ENCODE peak calls at places on chromosome 15, in ten cellular contexts. One of them, this sample, is unnamed.

GRCh38 chr15:82850731-82851130 is 41.3 kb downstream of the WHAMM start:
- DNase-seq in endothelial cell of umbilical vein: no peak
- DNase-seq in GM06990: no peak
- DNase-seq in DND-41: no peak
- DNase-seq in upper lobe of right lung: no peak
- DNase-seq in CD8-positive, alpha-beta memory T cell: no peak
- DNase-seq in astrocyte: no peak
- DNase-seq in colonic mucosa: no peak
- DNase-seq in fibroblast of lung: no peak
- DNase-seq in PC-3: no peak
- DNase-seq in this sample: no peak

GRCh38 chr15:33278816-33279612 is 31.8 kb upstream of the RYR3 start:
- DNase-seq in colonic mucosa: no peak
- DNase-seq in endothelial cell of umbilical vein: peak; percentile 76
- DNase-seq in upper lobe of right lung: no peak
- DNase-seq in astrocyte: peak; percentile 88
- DNase-seq in GM06990: no peak
- DNase-seq in DND-41: no peak
- DNase-seq in CD8-positive, alpha-beta memory T cell: no peak
- DNase-seq in fibroblast of lung: peak; percentile 88
- DNase-seq in PC-3: peak; percentile 96
- DNase-seq in this sample: no peak

GRCh38 chr15:98941595-98942255 is 65.9 kb downstream of the PGPEP1L start:
- DNase-seq in CD8-positive, alpha-beta memory T cell: no peak
- DNase-seq in DND-41: no peak
- DNase-seq in fibroblast of lung: no peak
- DNase-seq in upper lobe of right lung: no peak
- DNase-seq in astrocyte: no peak
- DNase-seq in PC-3: peak; percentile 16
- DNase-seq in colonic mucosa: no peak
- DNase-seq in GM06990: no peak
- DNase-seq in endothelial cell of umbilical vein: no peak
- DNase-seq in this sample: peak; percentile 49

GRCh38 chr15:62444104-62445027 is 279.3 kb upstream of the C2CD4B start:
- DNase-seq in DND-41: no peak
- DNase-seq in GM06990: no peak
- DNase-seq in colonic mucosa: no peak
- DNase-seq in CD8-positive, alpha-beta memory T cell: no peak
- DNase-seq in PC-3: peak; percentile 85
- DNase-seq in astrocyte: peak; percentile 98
- DNase-seq in fibroblast of lung: peak; percentile 94
- DNase-seq in endothelial cell of umbilical vein: no peak
- DNase-seq in upper lobe of right lung: no peak
- DNase-seq in this sample: no peak

GRCh38 chr15:67144609-67145306 is 79.4 kb downstream of the SMAD3 start:
- DNase-seq in endothelial cell of umbilical vein: no peak
- DNase-seq in CD8-positive, alpha-beta memory T cell: no peak
- DNase-seq in astrocyte: peak; percentile 99
- DNase-seq in GM06990: no peak
- DNase-seq in DND-41: no peak
- DNase-seq in colonic mucosa: no peak
- DNase-seq in PC-3: no peak
- DNase-seq in fibroblast of lung: peak; percentile 94
- DNase-seq in upper lobe of right lung: no peak
- DNase-seq in this sample: no peak

GRCh38 chr15:45611305-45611704 is 23.5 kb upstream of the SQOR start:
- DNase-seq in colonic mucosa: no peak
- DNase-seq in GM06990: no peak
- DNase-seq in fibroblast of lung: peak; percentile 28
- DNase-seq in CD8-positive, alpha-beta memory T cell: no peak
- DNase-seq in DND-41: no peak
- DNase-seq in PC-3: peak; percentile 56
- DNase-seq in upper lobe of right lung: no peak
- DNase-seq in astrocyte: no peak
- DNase-seq in endothelial cell of umbilical vein: peak; percentile 33
- DNase-seq in this sample: no peak

GRCh38 chr15:71649894-71650293 is 160.5 kb upstream of the NR2E3 start:
- DNase-seq in CD8-positive, alpha-beta memory T cell: no peak
- DNase-seq in upper lobe of right lung: no peak
- DNase-seq in fibroblast of lung: peak; percentile 49
- DNase-seq in GM06990: no peak
- DNase-seq in colonic mucosa: peak; percentile 33
- DNase-seq in PC-3: peak; percentile 53
- DNase-seq in DND-41: no peak
- DNase-seq in endothelial cell of umbilical vein: no peak
- DNase-seq in astrocyte: no peak
- DNase-seq in this sample: no peak

GRCh38 chr15:96329403-96329981 is 1.0 kb upstream of the NR2F2 start:
- DNase-seq in upper lobe of right lung: no peak
- DNase-seq in astrocyte: peak; percentile 39
- DNase-seq in GM06990: no peak
- DNase-seq in CD8-positive, alpha-beta memory T cell: no peak
- DNase-seq in colonic mucosa: peak; percentile 19
- DNase-seq in DND-41: no peak
- DNase-seq in PC-3: peak; percentile 38
- DNase-seq in endothelial cell of umbilical vein: peak; percentile 82
- DNase-seq in fibroblast of lung: peak; percentile 86
- DNase-seq in this sample: no peak

GRCh38 chr15:59174846-59175831 is 31.5 kb upstream of the LDHAL6B start:
- DNase-seq in colonic mucosa: peak; percentile 69
- DNase-seq in PC-3: peak; percentile 71
- DNase-seq in fibroblast of lung: peak; percentile 82
- DNase-seq in endothelial cell of umbilical vein: peak; percentile 75
- DNase-seq in CD8-positive, alpha-beta memory T cell: no peak
- DNase-seq in DND-41: peak; percentile 20
- DNase-seq in upper lobe of right lung: peak; percentile 67
- DNase-seq in GM06990: peak; percentile 42
- DNase-seq in astrocyte: peak; percentile 77
- DNase-seq in this sample: peak; percentile 83

GRCh38 chr15:53126144-53126543 is 336.0 kb upstream of the ONECUT1 start:
- DNase-seq in DND-41: peak; percentile 45
- DNase-seq in fibroblast of lung: no peak
- DNase-seq in astrocyte: no peak
- DNase-seq in endothelial cell of umbilical vein: no peak
- DNase-seq in upper lobe of right lung: no peak
- DNase-seq in PC-3: no peak
- DNase-seq in GM06990: no peak
- DNase-seq in colonic mucosa: no peak
- DNase-seq in CD8-positive, alpha-beta memory T cell: no peak
- DNase-seq in this sample: no peak

GRCh38 chr15:77507911-77508310 is 87.2 kb downstream of the HMG20A start:
- DNase-seq in GM06990: no peak
- DNase-seq in astrocyte: peak; percentile 67
- DNase-seq in colonic mucosa: no peak
- DNase-seq in upper lobe of right lung: no peak
- DNase-seq in PC-3: peak; percentile 78
- DNase-seq in CD8-positive, alpha-beta memory T cell: no peak
- DNase-seq in endothelial cell of umbilical vein: peak; percentile 82
- DNase-seq in DND-41: no peak
- DNase-seq in fibroblast of lung: peak; percentile 33
- DNase-seq in this sample: peak; percentile 39

DNA sequence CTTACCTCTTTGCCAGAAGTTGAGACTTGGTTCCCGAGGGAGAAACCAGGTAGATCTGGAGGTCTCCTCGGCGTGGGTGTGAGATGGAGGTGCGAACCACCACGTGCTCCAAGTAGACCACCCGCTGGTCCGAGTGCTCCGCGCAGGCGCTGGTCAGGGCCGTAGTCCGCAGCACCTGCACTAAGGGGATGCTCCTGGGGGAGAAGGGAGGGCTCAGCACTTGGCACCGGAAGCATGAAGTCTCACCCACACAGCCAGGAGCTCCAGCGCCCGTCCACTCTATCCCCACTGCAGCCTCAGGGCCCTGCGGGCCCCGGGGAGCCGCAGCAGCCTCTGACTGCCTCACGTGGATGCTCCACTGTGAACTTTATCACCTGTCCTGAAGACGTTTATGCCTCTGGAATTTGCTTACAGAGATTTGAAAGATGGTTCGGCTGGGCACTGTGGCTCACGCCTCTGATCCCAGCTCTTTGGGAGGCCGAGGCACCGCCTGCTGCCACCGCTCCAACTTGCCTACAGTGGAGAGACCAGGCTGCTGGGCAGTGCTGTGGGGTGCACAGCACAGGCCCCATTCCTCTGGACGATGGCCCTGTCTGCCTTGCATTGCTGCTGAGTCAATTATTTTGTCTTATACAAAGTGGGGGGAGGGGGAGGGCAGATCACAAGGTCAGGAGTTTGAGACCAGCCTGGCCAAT is 75.4 kb upstream of the SNRPA1 start:
- DNase-seq in fibroblast of lung: no peak
- DNase-seq in colonic mucosa: no peak
- DNase-seq in GM06990: no peak
- DNase-seq in CD8-positive, alpha-beta memory T cell: no peak
- DNase-seq in DND-41: no peak
- DNase-seq in endothelial cell of umbilical vein: no peak
- DNase-seq in astrocyte: no peak
- DNase-seq in PC-3: no peak
- DNase-seq in upper lobe of right lung: no peak
- DNase-seq in this sample: no peak
- H3K27me3 ChIP-seq in fibroblast of lung: no peaks in the 10 kb centered on the region
- H3K27me3 ChIP-seq in colonic mucosa: no peaks in the 10 kb centered on the region
- H3K27me3 ChIP-seq in GM06990: no peaks in the 10 kb centered on the region
- H3K27me3 ChIP-seq in CD8-positive, alpha-beta memory T cell: peaks cover 4% of the 10 kb centered on the region
- H3K27me3 ChIP-seq in DND-41: no peaks in the 10 kb centered on the region
- H3K27me3 ChIP-seq in endothelial cell of umbilical vein: no peaks in the 10 kb centered on the region
- H3K27me3 ChIP-seq in astrocyte: peaks cover 7% of the 10 kb centered on the region
- H3K27me3 ChIP-seq in PC-3: peaks cover 4% of the 10 kb centered on the region
- H3K27me3 ChIP-seq in upper lobe of right lung: no peaks in the 10 kb centered on the region
- H3K27me3 ChIP-seq in this sample: no peaks in the 10 kb centered on the region

GRCh38 chr15:41501191-41501917 is 7.7 kb downstream of the ITPKA start:
- DNase-seq in PC-3: no peak
- DNase-seq in astrocyte: no peak
- DNase-seq in upper lobe of right lung: peak; percentile 71
- DNase-seq in CD8-positive, alpha-beta memory T cell: peak; percentile 53
- DNase-seq in GM06990: peak; percentile 40
- DNase-seq in endothelial cell of umbilical vein: peak; percentile 46
- DNase-seq in colonic mucosa: no peak
- DNase-seq in fibroblast of lung: peak; percentile 45
- DNase-seq in DND-41: no peak
- DNase-seq in this sample: no peak
- H3K4me3 ChIP-seq in PC-3: no peak overlapping the region
- H3K4me3 ChIP-seq in astrocyte: peak overlapping the region; percentile 46
- H3K4me3 ChIP-seq in upper lobe of right lung: peak overlapping the region; percentile 29
- H3K4me3 ChIP-seq in CD8-positive, alpha-beta memory T cell: peak overlapping the region; percentile 47
- H3K4me3 ChIP-seq in GM06990: no peak overlapping the region
- H3K4me3 ChIP-seq in endothelial cell of umbilical vein: no peak overlapping the region
- H3K4me3 ChIP-seq in colonic mucosa: no peak overlapping the region
- H3K4me3 ChIP-seq in fibroblast of lung: peak overlapping the region; percentile 20
- H3K4me3 ChIP-seq in DND-41: no peak overlapping the region
- H3K4me3 ChIP-seq in this sample: no peak overlapping the region

GRCh38 chr15:69087581-69087980 is 72.9 kb upstream of the GLCE start:
- DNase-seq in endothelial cell of umbilical vein: no peak
- DNase-seq in astrocyte: no peak
- DNase-seq in upper lobe of right lung: no peak
- DNase-seq in fibroblast of lung: no peak
- DNase-seq in CD8-positive, alpha-beta memory T cell: no peak
- DNase-seq in colonic mucosa: no peak
- DNase-seq in GM06990: no peak
- DNase-seq in DND-41: no peak
- DNase-seq in PC-3: peak; percentile 17
- DNase-seq in this sample: no peak
- H3K27me3 ChIP-seq in endothelial cell of umbilical vein: no peaks in the 10 kb centered on the region
- H3K27me3 ChIP-seq in astrocyte: peaks cover 34% of the 10 kb centered on the region
- H3K27me3 ChIP-seq in upper lobe of right lung: no peaks in the 10 kb centered on the region
- H3K27me3 ChIP-seq in fibroblast of lung: peaks cover 32% of the 10 kb centered on the region
- H3K27me3 ChIP-seq in CD8-positive, alpha-beta memory T cell: no peaks in the 10 kb centered on the region
- H3K27me3 ChIP-seq in colonic mucosa: no peaks in the 10 kb centered on the region
- H3K27me3 ChIP-seq in GM06990: peaks cover 1% of the 10 kb centered on the region
- H3K27me3 ChIP-seq in DND-41: peaks cover 32% of the 10 kb centered on the region
- H3K27me3 ChIP-seq in PC-3: no peaks in the 10 kb centered on the region
- H3K27me3 ChIP-seq in this sample: peaks cover 2% of the 10 kb centered on the region

DNA sequence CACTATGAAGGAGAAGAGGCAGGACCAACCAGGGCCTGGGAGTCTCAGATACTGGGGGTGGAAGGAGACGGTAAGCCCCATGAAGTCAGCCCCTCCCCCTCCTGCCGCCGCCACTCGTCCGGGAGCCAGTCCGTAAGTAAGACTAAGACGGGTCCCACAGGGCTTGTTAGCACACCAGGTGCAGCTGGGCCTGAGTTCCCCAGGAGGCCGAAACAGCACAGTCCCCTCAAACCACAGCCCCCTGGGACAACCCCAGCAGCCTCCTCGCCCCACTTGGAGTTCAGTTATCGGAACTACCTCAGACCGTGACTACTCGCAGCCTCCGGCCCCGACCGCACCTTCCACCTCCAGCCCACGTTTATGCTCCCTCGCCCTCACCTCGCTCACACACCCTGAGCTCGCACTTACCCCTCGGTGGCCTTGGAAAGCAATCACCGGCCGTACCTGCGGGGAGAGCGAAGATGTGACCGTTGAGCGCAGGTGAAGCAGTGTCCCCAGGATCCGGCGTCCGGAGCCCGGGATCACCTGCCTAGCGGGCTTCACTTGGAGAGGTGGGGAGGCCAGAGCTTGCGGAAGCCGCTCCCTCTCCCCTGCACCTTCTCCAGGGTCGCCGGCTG is 557 bp downstream of the ELL3 start:
- DNase-seq in fibroblast of lung: no peak
- DNase-seq in upper lobe of right lung: peak; percentile 74
- DNase-seq in endothelial cell of umbilical vein: no peak
- DNase-seq in CD8-positive, alpha-beta memory T cell: peak; percentile 58
- DNase-seq in colonic mucosa: peak; percentile 62
- DNase-seq in astrocyte: no peak
- DNase-seq in PC-3: peak; percentile 25
- DNase-seq in DND-41: peak; percentile 69
- DNase-seq in GM06990: peak; percentile 88
- DNase-seq in this sample: peak; percentile 37
- H3K4me3 ChIP-seq in fibroblast of lung: peak overlapping the region; percentile 73
- H3K4me3 ChIP-seq in upper lobe of right lung: peak overlapping the region; percentile 66
- H3K4me3 ChIP-seq in endothelial cell of umbilical vein: peak overlapping the region; percentile 56
- H3K4me3 ChIP-seq in CD8-positive, alpha-beta memory T cell: peak overlapping the region; percentile 62
- H3K4me3 ChIP-seq in colonic mucosa: peak overlapping the region; percentile 66
- H3K4me3 ChIP-seq in astrocyte: peak overlapping the region; percentile 81
- H3K4me3 ChIP-seq in PC-3: peak overlapping the region; percentile 83
- H3K4me3 ChIP-seq in DND-41: peak overlapping the region; percentile 85
- H3K4me3 ChIP-seq in GM06990: peak overlapping the region; percentile 71
- H3K4me3 ChIP-seq in this sample: peak overlapping the region; percentile 73

GRCh38 chr15:37101634-37102314 is 1.4 kb upstream of the MEIS2 start:
- DNase-seq in upper lobe of right lung: peak; percentile 89
- DNase-seq in astrocyte: peak; percentile 74
- DNase-seq in DND-41: no peak
- DNase-seq in CD8-positive, alpha-beta memory T cell: no peak
- DNase-seq in endothelial cell of umbilical vein: peak; percentile 85
- DNase-seq in colonic mucosa: peak; percentile 65
- DNase-seq in PC-3: peak; percentile 80
- DNase-seq in GM06990: peak; percentile 89
- DNase-seq in fibroblast of lung: peak; percentile 74
- DNase-seq in this sample: peak; percentile 58
- H3K27me3 ChIP-seq in upper lobe of right lung: peaks cover 22% of the 10 kb centered on the region
- H3K27me3 ChIP-seq in astrocyte: peaks cover 25% of the 10 kb centered on the region
- H3K27me3 ChIP-seq in DND-41: no peaks in the 10 kb centered on the region
- H3K27me3 ChIP-seq in CD8-positive, alpha-beta memory T cell: peaks cover 44% of the 10 kb centered on the region
- H3K27me3 ChIP-seq in endothelial cell of umbilical vein: peaks cover 44% of the 10 kb centered on the region
- H3K27me3 ChIP-seq in colonic mucosa: peaks cover 52% of the 10 kb centered on the region
- H3K27me3 ChIP-seq in PC-3: no peaks in the 10 kb centered on the region
- H3K27me3 ChIP-seq in GM06990: no peaks in the 10 kb centered on the region
- H3K27me3 ChIP-seq in fibroblast of lung: no peaks in the 10 kb centered on the region
- H3K27me3 ChIP-seq in this sample: no peaks in the 10 kb centered on the region